ENCODE peak calls at places on chromosomes 16 and 17, in eight cellular contexts. E is fibroblast of the aortic adventitia, M is HFFc6, Z is prostate gland, X is PC-9, C is WTC11, O is neural crest cell, P is heart left ventricle. A is an unnamed sample.

GRCh38 chr16:50315346-50315997 is 49.1 kb downstream of the ADCY7 start:
- DNase-seq in P (no peak), C (no peak), M (no peak), X (no peak), E (peak), Z (no peak), O (no peak), A (no peak)

GRCh38 chr17:83152745-83153611 is 73.6 kb downstream of the METRNL start:
- DNase-seq in M (no peak), O (no peak), E (no peak), P (peak), Z (no peak), X (no peak), C (no peak), A (no peak)

GRCh38 chr17:36921131-36921851 is 16.0 kb upstream of the LHX1 start:
- DNase-seq in X (peak), E (peak), Z (no peak), O (no peak), C (no peak), M (peak), P (no peak), A (no peak)

GRCh38 chr16:55133654-55134053 is 190.3 kb upstream of the IRX6 start:
- DNase-seq in Z (no peak), X (no peak), M (no peak), P (no peak), O (no peak), C (peak), E (no peak), A (no peak)

GRCh38 chr16:31010539-31010938 is at the start of gene STX1B:
- DNase-seq in Z (no peak), X (no peak), M (no peak), O (peak), P (no peak), C (peak), E (no peak), A (no peak)

GRCh38 chr16:78216166-78216745 is 116.8 kb downstream of the WWOX start:
- DNase-seq in O (no peak), C (no peak), E (no peak), P (no peak), M (no peak), Z (no peak), X (no peak), A (no peak)

GRCh38 chr17:68613739-68614298 is 12.7 kb upstream of the FAM20A start:
- DNase-seq in C (peak), M (no peak), O (peak), P (no peak), Z (no peak), X (no peak), E (peak), A (no peak)

GRCh38 chr16:10835281-10835931 is 16.8 kb upstream of the TVP23A start:
- DNase-seq in X (no peak), C (no peak), M (no peak), E (no peak), P (no peak), O (no peak), Z (no peak), A (no peak)

GRCh38 chr16:23499801-23500200 is 10.5 kb downstream of the GGA2 start:
- DNase-seq in Z (no peak), C (peak), O (no peak), X (no peak), P (no peak), E (no peak), M (no peak), A (no peak)

GRCh38 chr16:22386976-22387375 is 12.6 kb upstream of the CDR2 start:
- DNase-seq in C (no peak), O (no peak), M (peak), Z (peak), P (no peak), E (peak), X (peak), A (no peak)

GRCh38 chr17:8581002-8581658 is 49.4 kb downstream of the MYH10 start:
- DNase-seq in M (no peak), P (no peak), Z (no peak), O (no peak), E (no peak), X (no peak), C (no peak), A (no peak)

GRCh38 chr16:24203675-24204074 is 52.5 kb upstream of the CACNG3 start:
- DNase-seq in P (no peak), X (no peak), Z (no peak), O (no peak), M (no peak), C (no peak), E (no peak), A (no peak)

GRCh38 chr16:4426021-4426684 is 485 bp downstream of the DNAJA3 start:
- DNase-seq in P (no peak), M (no peak), X (no peak), C (peak), Z (no peak), O (no peak), E (no peak), A (no peak)

GRCh38 chr17:42819939-42820535 is 4.0 kb downstream of the BECN1 start:
- DNase-seq in C (peak), E (peak), Z (no peak), P (peak), X (peak), M (peak), O (peak), A (no peak)

GRCh38 chr17:4247981-4248388 is 15.8 kb downstream of the ANKFY1 start:
- DNase-seq in P (no peak), C (peak), M (no peak), E (no peak), Z (peak), X (peak), O (no peak), A (no peak)

GRCh38 chr16:77057161-77057736 is 133.7 kb upstream of the MON1B start:
- DNase-seq in M (no peak), Z (no peak), E (no peak), X (no peak), C (no peak), P (no peak), O (no peak), A (no peak)

GRCh38 chr17:79749156-79749815 is 18.5 kb downstream of the ENPP7 start:
- DNase-seq in X (no peak), Z (no peak), P (no peak), C (no peak), O (no peak), M (peak), E (peak), A (no peak)

GRCh38 chr16:88971371-88972097 is 5.5 kb downstream of the CBFA2T3 start:
- DNase-seq in O (no peak), P (peak), X (no peak), Z (no peak), C (no peak), M (no peak), E (no peak), A (no peak)

GRCh38 chr17:4553669-4554068 is 1.5 kb downstream of the MYBBP1A start:
- DNase-seq in O (no peak), P (no peak), Z (no peak), C (no peak), M (no peak), E (no peak), X (no peak), A (no peak)

GRCh38 chr17:47702391-47702995 is 8.5 kb downstream of the TBKBP1 start:
- DNase-seq in C (no peak), M (no peak), Z (no peak), P (no peak), E (no peak), O (no peak), X (no peak), A (no peak)

GRCh38 chr17:82065193-82065637 is 389 bp downstream of the DUS1L start:
- DNase-seq in O (no peak), X (no peak), C (no peak), Z (no peak), E (no peak), M (no peak), P (peak), A (no peak)

GRCh38 chr16:19265531-19265930 is 20.0 kb upstream of the CLEC19A start:
- DNase-seq in C (no peak), P (no peak), Z (no peak), X (no peak), M (no peak), E (no peak), O (no peak), A (no peak)

GRCh38 chr17:42843358-42843934 is 934 bp upstream of the AOC2 start:
- DNase-seq in M (peak), Z (peak), O (peak), P (no peak), X (peak), E (peak), C (peak), A (no peak)

GRCh38 chr16:1989209-1989825 is 453 bp upstream of the SYNGR3 start:
- DNase-seq in C (peak), M (no peak), Z (no peak), O (no peak), X (no peak), E (no peak), P (no peak), A (no peak)

GRCh38 chr17:60173304-60173807 is 23.6 kb downstream of the CA4 start:
- DNase-seq in M (peak), X (no peak), E (peak), P (no peak), C (no peak), O (no peak), Z (no peak), A (no peak)

GRCh38 chr17:82301916-82302497 is 15.4 kb downstream of the CD7 start:
- DNase-seq in E (no peak), P (no peak), M (no peak), O (no peak), X (no peak), Z (no peak), C (no peak), A (no peak)

GRCh38 chr17:77365584-77366186 is 224.9 kb downstream of the SEC14L1 start:
- DNase-seq in Z (peak), E (peak), M (peak), P (peak), C (peak), X (peak), O (no peak), A (no peak)

GRCh38 chr16:24850289-24850931 is 4.6 kb downstream of the SLC5A11 start:
- DNase-seq in O (no peak), P (no peak), X (peak), M (peak), Z (no peak), C (no peak), E (peak), A (no peak)

GRCh38 chr16:67370686-67371085 is 22.6 kb downstream of the TPPP3 start:
- DNase-seq in X (no peak), P (no peak), Z (no peak), E (no peak), O (no peak), C (no peak), M (no peak), A (no peak)

GRCh38 chr16:19540241-19540970 is 15.1 kb upstream of the VPS35L start:
- DNase-seq in O (no peak), P (no peak), C (no peak), Z (no peak), M (no peak), X (no peak), E (no peak), A (no peak)

GRCh38 chr17:82418001-82418986 is at the start of the genes HEXD and OGFOD3:
- DNase-seq in X (peak), M (peak), C (peak), O (peak), Z (peak), P (peak), E (peak), A (no peak)

GRCh38 chr17:78798695-78799559 is 16.9 kb upstream of the CYTH1 start:
- DNase-seq in C (no peak), E (peak), M (no peak), Z (peak), O (no peak), P (no peak), X (no peak), A (no peak)

GRCh38 chr17:66850692-66851091 is 15.8 kb downstream of the CACNG5 start:
- DNase-seq in E (peak), P (no peak), X (no peak), M (no peak), C (no peak), Z (no peak), O (no peak), A (no peak)

GRCh38 chr17:66860204-66860603 is 25.3 kb downstream of the CACNG5 start:
- DNase-seq in E (no peak), M (no peak), P (no peak), C (no peak), X (no peak), Z (no peak), O (no peak), A (no peak)

GRCh38 chr17:66849851-66850580 is 15.1 kb downstream of the CACNG5 start:
- DNase-seq in O (no peak), P (no peak), E (no peak), C (no peak), X (no peak), M (no peak), Z (no peak), A (no peak)

GRCh38 chr17:66858182-66859083 is 23.5 kb downstream of the CACNG5 start:
- DNase-seq in X (no peak), Z (no peak), M (no peak), P (no peak), O (no peak), E (no peak), C (no peak), A (no peak)

DNA sequence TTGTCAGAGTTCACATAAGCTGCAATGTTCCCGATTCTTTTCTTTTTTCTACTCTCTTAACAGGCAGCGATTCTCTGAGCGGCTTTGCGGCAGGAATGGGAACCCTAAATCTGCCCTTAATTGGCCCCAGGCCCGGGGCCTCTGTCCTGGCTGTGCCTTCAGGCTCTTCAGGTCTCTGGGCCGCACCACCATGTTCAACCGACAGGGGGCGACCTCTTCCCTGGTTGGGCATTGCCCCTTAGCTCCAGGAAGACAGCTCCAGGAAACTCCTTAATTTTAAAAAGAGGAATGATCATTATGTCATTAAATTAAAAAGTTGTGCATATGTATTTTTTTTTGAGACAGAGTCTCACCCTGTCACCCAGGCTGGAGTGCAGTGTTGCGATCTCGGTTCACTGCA is 20.3 kb downstream of the CACNG5 start:
- DNase-seq in C (peak), Z (no peak), O (no peak), M (no peak), X (no peak), E (no peak), P (no peak), A (no peak)
- TF ChIP-seq CTCF in C (peak), Z (peak), O (peak), M (peak), X (peak), E (peak), P (no peak), A (no peak)

GRCh38 chr17:80955673-80956306 is 35.9 kb upstream of the CHMP6 start:
- DNase-seq in Z (no peak), E (no peak), X (no peak), O (no peak), M (no peak), C (peak), P (peak), A (peak)
- TF ChIP-seq CTCF in Z (no peak), E (no peak), X (no peak), O (no peak), M (no peak), C (no peak), P (no peak), A (no peak)

GRCh38 chr17:13230350-13230900 is 212.6 kb upstream of the ELAC2 start:
- DNase-seq in X (no peak), P (no peak), O (no peak), Z (no peak), E (peak), C (no peak), M (no peak), A (no peak)
- TF ChIP-seq CTCF in X (no peak), P (no peak), O (no peak), Z (no peak), E (no peak), C (no peak), M (peak), A (no peak)

GRCh38 chr17:50117202-50118040 is 12.5 kb downstream of the SAMD14 start:
- DNase-seq in M (peak), O (peak), X (no peak), C (peak), P (peak), E (peak), Z (peak), A (no peak)
- TF ChIP-seq CTCF in M (peak), O (peak), X (peak), C (no peak), P (peak), E (peak), Z (peak), A (peak)

A was measured in omental fat pad.